ENCODE peak calls at places on chromosomes 16 and 17, in ten cellular contexts. I is A549, A is GM12878, Q is breast epithelium, V is heart left ventricle, Y is esophagus squamous epithelium, K is gastrocnemius medialis, N is uterus, U is transverse colon, T is tibial nerve. W is an unnamed sample.

GRCh38 chr16:81266680-81267095 is 28.2 kb downstream of the BCO1 start:
- DNase-seq in K (no peak), N (no peak), A (no peak), V (no peak), Y (no peak), I (no peak), Q (no peak), U (peak), T (no peak), W (peak)

GRCh38 chr17:55245986-55246385 is 18.8 kb upstream of the HLF start:
- DNase-seq in A (no peak), Y (no peak), T (no peak), K (no peak), Q (no peak), U (no peak), V (no peak), I (no peak), N (no peak), W (no peak)

GRCh38 chr17:75769536-75769935 is 4.5 kb upstream of the GALK1 start:
- DNase-seq in Y (no peak), Q (peak), K (no peak), T (peak), U (no peak), I (no peak), N (no peak), A (no peak), V (no peak), W (peak)

GRCh38 chr17:64024781-64025731 is 4.6 kb upstream of the ICAM2 start:
- DNase-seq in Y (no peak), T (no peak), V (peak), K (no peak), U (no peak), A (no peak), I (no peak), Q (no peak), N (no peak), W (peak)

GRCh38 chr16:57741660-57742191 is 6.2 kb downstream of the KATNB1 start:
- DNase-seq in K (no peak), Q (no peak), A (no peak), N (no peak), T (no peak), Y (no peak), U (no peak), I (no peak), V (no peak), W (no peak)

GRCh38 chr16:77946834-77947233 is 75.5 kb upstream of the CLEC3A start:
- DNase-seq in A (no peak), I (no peak), N (no peak), U (no peak), Y (no peak), T (no peak), K (no peak), Q (no peak), V (no peak), W (no peak)

GRCh38 chr17:50879086-50879485 is 12.9 kb upstream of the TOB1 start:
- DNase-seq in Q (no peak), V (no peak), T (no peak), K (no peak), U (no peak), I (no peak), N (no peak), Y (no peak), A (no peak), W (no peak)

GRCh38 chr17:31724026-31724425 is 135.0 kb downstream of the COPRS start:
- DNase-seq in T (no peak), I (no peak), U (no peak), K (no peak), A (no peak), N (no peak), Q (no peak), V (no peak), Y (no peak), W (no peak)

GRCh38 chr16:56424404-56424765 is 960 bp downstream of the AMFR start:
- DNase-seq in V (no peak), T (no peak), Y (no peak), A (no peak), U (no peak), I (no peak), Q (no peak), N (no peak), K (no peak), W (no peak)

GRCh38 chr17:72380120-72380519 is 259.3 kb downstream of the SOX9 start:
- DNase-seq in I (no peak), T (no peak), N (no peak), A (no peak), Y (no peak), U (no peak), Q (no peak), V (no peak), K (no peak), W (no peak)

GRCh38 chr17:78529871-78530670 is 47.1 kb downstream of the DNAH17 start:
- DNase-seq in T (no peak), I (no peak), Y (no peak), Q (no peak), N (no peak), V (no peak), K (no peak), U (peak), A (no peak), W (no peak)

GRCh38 chr16:57403965-57404817 is at the start of gene CCL17:
- DNase-seq in V (no peak), I (no peak), A (no peak), U (no peak), T (no peak), Q (no peak), Y (no peak), N (no peak), K (no peak), W (no peak)

GRCh38 chr16:88057656-88058055 is 106.4 kb downstream of the BANP start:
- DNase-seq in K (no peak), T (no peak), U (no peak), Q (no peak), Y (no peak), I (no peak), N (peak), A (no peak), V (no peak), W (no peak)

GRCh38 chr16:85854935-85855334 is 44.0 kb upstream of the IRF8 start:
- DNase-seq in N (no peak), I (no peak), T (no peak), A (no peak), Q (no peak), U (no peak), Y (no peak), K (no peak), V (no peak), W (no peak)

GRCh38 chr17:73141411-73141810 is 23.4 kb upstream of the SSTR2 start:
- DNase-seq in Q (no peak), U (no peak), V (no peak), A (no peak), N (no peak), Y (no peak), I (no peak), T (no peak), K (no peak), W (no peak)

GRCh38 chr17:83067071-83067717 is 12.2 kb upstream of the METRNL start:
- DNase-seq in A (no peak), I (no peak), Q (peak), T (peak), N (peak), K (no peak), Y (no peak), V (peak), U (peak), W (peak)

GRCh38 chr16:11111166-11111565 is 144.8 kb downstream of the SOCS1 start:
- DNase-seq in I (no peak), A (no peak), K (no peak), Q (no peak), V (no peak), N (no peak), Y (no peak), U (no peak), T (no peak), W (no peak)

GRCh38 chr17:48001187-48001586 is 30.3 kb downstream of the CDK5RAP3 start:
- DNase-seq in V (no peak), I (no peak), A (no peak), T (no peak), N (no peak), Q (no peak), U (no peak), K (no peak), Y (no peak), W (no peak)

GRCh38 chr17:48012151-48012520 is 25.5 kb downstream of the COPZ2 start:
- DNase-seq in U (peak), Y (no peak), Q (no peak), N (no peak), K (no peak), I (no peak), A (no peak), T (no peak), V (peak), W (peak)

GRCh38 chr17:16941072-16941641 is 30.8 kb downstream of the TNFRSF13B start:
- DNase-seq in K (no peak), V (no peak), A (no peak), N (no peak), Q (peak), I (no peak), T (no peak), U (no peak), Y (no peak), W (peak)

GRCh38 chr17:36546418-36547093 is 1.8 kb downstream of the GGNBP2 start:
- DNase-seq in I (no peak), Q (no peak), N (no peak), T (no peak), Y (no peak), U (no peak), A (no peak), V (no peak), K (no peak), W (no peak)

GRCh38 chr16:81705261-81705660 is 73.8 kb upstream of the PLCG2 start:
- DNase-seq in T (no peak), Q (no peak), I (no peak), A (no peak), Y (no peak), V (no peak), N (no peak), U (no peak), K (no peak), W (no peak)

GRCh38 chr17:44202756-44203155 is 3.1 kb upstream of the ATXN7L3 start:
- DNase-seq in N (no peak), Q (no peak), A (no peak), T (peak), U (no peak), Y (no peak), I (no peak), V (no peak), K (no peak), W (no peak)

GRCh38 chr17:10032142-10032541 is 127.1 kb upstream of the RCVRN start:
- DNase-seq in T (no peak), I (no peak), U (no peak), K (no peak), Y (no peak), Q (no peak), N (no peak), A (no peak), V (no peak), W (no peak)

GRCh38 chr17:5793899-5794298 is 209.6 kb upstream of the NLRP1 start:
- DNase-seq in V (no peak), U (no peak), T (no peak), K (no peak), Y (no peak), Q (no peak), N (no peak), I (no peak), A (no peak), W (no peak)
- TF ChIP-seq CTCF in V (no peak), U (no peak), T (no peak), K (no peak), Y (no peak), Q (no peak), N (no peak), I (no peak), A (peak), W (no peak)

DNA sequence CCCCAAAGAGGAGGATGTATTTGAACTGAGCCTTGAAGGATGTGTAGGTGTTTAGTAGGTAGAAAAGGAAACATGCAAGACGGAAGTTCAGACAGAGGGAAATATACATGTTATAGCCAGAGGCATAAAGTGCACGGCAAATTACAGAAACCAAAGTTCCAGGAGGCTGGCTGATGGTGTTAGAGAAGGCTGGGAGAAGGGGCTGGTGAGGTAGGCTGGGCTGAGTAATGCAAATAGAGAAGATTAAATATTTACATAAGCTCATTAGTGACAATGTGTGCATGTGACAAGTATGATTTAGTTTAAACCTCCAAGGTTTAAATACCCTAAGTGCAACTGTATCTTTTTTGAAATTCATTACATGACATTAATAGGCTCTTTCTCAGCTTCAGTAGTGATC is 399.7 kb upstream of the SALL1 start:
- DNase-seq in A (no peak), N (no peak), U (no peak), Y (no peak), T (no peak), I (no peak), K (no peak), V (no peak), Q (no peak), W (no peak)
- TF ChIP-seq POLR2A in A (no peak), N (no peak), U (no peak), Y (no peak), T (no peak), I (no peak), K (no peak), V (no peak), Q (no peak), W (no peak)

DNA sequence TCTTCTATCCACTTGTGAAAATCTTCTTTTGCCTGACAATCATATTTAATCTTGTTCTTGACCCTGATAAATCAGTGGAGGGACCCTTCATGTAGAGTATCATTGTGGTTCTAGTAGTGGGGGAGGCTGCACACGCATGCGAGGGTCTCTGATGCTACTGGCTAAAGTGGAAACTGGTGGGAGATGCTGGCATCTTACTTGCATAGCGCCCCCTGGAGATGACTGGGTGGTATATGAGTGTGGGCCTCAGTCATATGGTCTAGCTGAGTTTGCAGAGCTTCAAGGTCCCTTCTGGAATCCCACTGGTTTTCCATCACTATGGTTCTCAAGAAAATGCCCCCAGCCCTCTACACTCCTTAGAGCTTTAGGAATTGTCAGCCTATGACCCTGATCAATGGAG is 236.4 kb upstream of the AXIN2 start:
- DNase-seq in K (no peak), T (no peak), U (no peak), A (no peak), Q (no peak), I (peak), N (no peak), V (no peak), Y (no peak), W (no peak)
- TF ChIP-seq CTCF in K (no peak), T (no peak), U (no peak), A (peak), Q (no peak), I (no peak), N (no peak), V (no peak), Y (no peak), W (no peak)

DNA sequence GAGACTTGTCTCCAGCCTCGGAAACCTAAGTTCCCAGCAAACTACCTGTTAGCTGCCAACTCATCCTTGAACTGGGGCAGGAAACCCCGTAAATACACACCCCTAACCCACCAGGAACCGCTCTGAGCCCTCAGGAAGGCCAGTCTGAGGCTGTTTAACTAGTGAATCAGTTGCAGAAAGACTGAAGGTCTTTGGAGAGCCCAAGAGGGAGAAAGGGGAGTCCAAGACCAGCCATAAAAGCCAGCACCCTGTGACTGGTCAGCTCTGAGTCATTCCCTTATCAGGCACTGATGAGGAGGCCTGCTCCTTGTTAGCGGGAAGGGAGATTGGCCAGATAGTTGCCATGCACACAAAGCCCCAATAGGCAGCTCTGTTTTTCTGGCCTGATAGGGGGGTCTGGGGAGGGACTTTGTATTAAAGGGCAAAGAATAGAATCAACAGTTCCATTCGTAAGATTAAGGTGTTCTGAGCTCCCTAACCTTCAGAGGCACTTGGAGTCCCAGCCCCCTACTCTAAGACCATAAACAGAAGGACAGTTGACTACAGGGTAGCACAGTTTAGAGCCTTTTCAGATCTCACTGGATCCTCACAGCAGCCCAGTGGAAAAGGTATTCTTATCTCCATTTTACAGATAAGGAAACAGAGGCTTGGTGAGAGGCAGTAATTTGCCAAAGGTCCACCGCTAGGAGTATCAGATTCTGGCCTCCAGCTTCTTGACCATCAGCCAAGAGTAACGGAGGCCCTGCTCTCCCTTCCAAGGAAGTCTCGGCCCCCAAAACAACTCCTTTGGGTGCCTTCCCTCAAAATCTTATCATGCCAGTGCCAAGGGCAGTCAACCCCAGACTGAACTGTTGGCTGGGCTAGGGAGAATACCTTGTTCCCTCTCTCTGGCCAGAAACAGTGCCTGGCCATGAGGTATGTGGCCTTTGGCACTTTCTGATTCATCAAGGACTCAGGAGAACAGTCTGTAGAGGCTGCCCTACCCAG is 2.2 kb upstream of the KRT19 start:
- DNase-seq in Q (no peak), T (no peak), Y (no peak), V (no peak), U (peak), A (no peak), I (peak), N (peak), K (no peak), W (no peak)
- TF ChIP-seq POLR2A in Q (no peak), T (no peak), Y (no peak), V (no peak), U (peak), A (no peak), I (no peak), N (peak), K (no peak), W (peak)